ENCODE peak calls at places on chromosomes 2 and 18, in nine cellular contexts. Q is stimulated activated CD4-positive, alpha-beta T cell treated with anti-CD3 and anti-CD28 coated beads, Interleukin-2, amount 100 ng/mL, for 48 hours; I is body of pancreas; J is AG10803; F is MV-4-11; V is lower leg skin; L is iPS-NIHi11; H is fibroblast of mammary gland; G is fibroblast of villous mesenchyme. R is an unnamed sample.

GRCh38 chr2:9842487-9843228 is 616 bp upstream of the TAF1B start:
- DNase-seq in Q (no peak), I (no peak), J (no peak), F (no peak), V (no peak), L (no peak), H (no peak), G (no peak), R (no peak)

GRCh38 chr2:22499082-22499844 is 885.7 kb upstream of the KLHL29 start:
- DNase-seq in Q (no peak), I (no peak), J (no peak), F (no peak), V (no peak), L (no peak), H (no peak), G (no peak), R (no peak)

GRCh38 chr18:48803518-48803917 is 147.2 kb downstream of the SMAD7 start:
- DNase-seq in Q (no peak), I (peak; percentile 9), J (no peak), F (no peak), V (peak; percentile 42), L (no peak), H (no peak), G (no peak), R (no peak)

GRCh38 chr18:58615150-58616132 is 13.4 kb downstream of the ALPK2 start:
- DNase-seq in Q (peak; percentile 46), I (no peak), J (no peak), F (no peak), V (peak; percentile 59), L (no peak), H (peak; percentile 63), G (no peak), R (no peak)

GRCh38 chr2:69973335-69973735 is 11.9 kb upstream of the ASPRV1 start:
- DNase-seq in Q (no peak), I (no peak), J (peak; percentile 83), F (no peak), V (no peak), L (no peak), H (peak; percentile 47), G (peak; percentile 70), R (no peak)

GRCh38 chr18:13578400-13578799 is 148.0 kb downstream of the FAM210A start:
- DNase-seq in Q (no peak), I (no peak), J (no peak), F (no peak), V (peak; percentile 40), L (no peak), H (no peak), G (no peak), R (no peak)

GRCh38 chr2:201774546-201774945 is 6.2 kb downstream of the ALS2 start:
- DNase-seq in Q (no peak), I (no peak), J (no peak), F (no peak), V (no peak), L (no peak), H (no peak), G (no peak), R (no peak)

GRCh38 chr2:159585607-159586006 is 30.7 kb downstream of the BAZ2B start:
- DNase-seq in Q (no peak), I (no peak), J (no peak), F (no peak), V (no peak), L (no peak), H (no peak), G (no peak), R (no peak)

GRCh38 chr2:1643220-1643619 is 101.1 kb downstream of the PXDN start:
- DNase-seq in Q (no peak), I (no peak), J (no peak), F (no peak), V (peak; percentile 71), L (no peak), H (no peak), G (no peak), R (no peak)

GRCh38 chr2:192500550-192501200 is 305.9 kb upstream of the TMEFF2 start:
- DNase-seq in Q (peak; percentile 3), I (no peak), J (no peak), F (peak; percentile 96), V (no peak), L (peak; percentile 6), H (peak; percentile 91), G (peak; percentile 23), R (peak; percentile 21)

GRCh38 chr2:205934443-205934842 is 151.5 kb downstream of the INO80D start:
- DNase-seq in Q (no peak), I (no peak), J (no peak), F (peak; percentile 17), V (no peak), L (peak; percentile 52), H (peak; percentile 12), G (no peak), R (no peak)

GRCh38 chr18:47492691-47493090 is 241.2 kb upstream of the SKOR2 start:
- DNase-seq in Q (no peak), I (no peak), J (no peak), F (no peak), V (no peak), L (no peak), H (peak; percentile 36), G (no peak), R (no peak)

GRCh38 chr2:98552499-98553179 is 55.7 kb downstream of the COA5 start:
- DNase-seq in Q (no peak), I (no peak), J (peak; percentile 28), F (no peak), V (no peak), L (no peak), H (peak; percentile 89), G (peak; percentile 8), R (no peak)

GRCh38 chr2:186544255-186544675 is 45.6 kb upstream of the ITGAV start:
- DNase-seq in Q (no peak), I (no peak), J (peak; percentile 80), F (no peak), V (no peak), L (peak; percentile 31), H (peak; percentile 87), G (peak; percentile 89), R (peak; percentile 10)

GRCh38 chr2:69133898-69134297 is 120.9 kb downstream of the ANTXR1 start:
- DNase-seq in Q (no peak), I (no peak), J (no peak), F (no peak), V (no peak), L (no peak), H (no peak), G (no peak), R (no peak)

GRCh38 chr2:140734992-140735391 is 1395.8 kb downstream of the LRP1B start:
- DNase-seq in Q (no peak), I (no peak), J (no peak), F (peak; percentile 44), V (no peak), L (no peak), H (no peak), G (no peak), R (no peak)

R was measured in prostate gland.